ENCODE peak calls at places on chromosomes 12 and 14, in six cellular contexts. C is MM.1S, Q is HepG2, F is fibroblast of lung, E is hepatocyte, K is mesendoderm. H is an unnamed sample. For H3K79me2, the result is how much of the 10 kb centered on the place peaks cover.

GRCh38 chr14:65872536-65872935 is 460.0 kb downstream of the FUT8 start:
- DNase-seq in K (no peak), C (no peak), Q (no peak), E (no peak), F (peak), H (no peak)

GRCh38 chr12:57619434-57620244 is 8.4 kb downstream of the ARHGEF25 start:
- DNase-seq in F (no peak), Q (no peak), E (peak), K (peak), C (no peak), H (no peak)

GRCh38 chr14:54472291-54472690 is 16.5 kb downstream of the GMFB start:
- DNase-seq in K (peak), Q (no peak), C (no peak), F (no peak), E (no peak), H (no peak)

GRCh38 chr12:64452559-64453329 is 824 bp downstream of the TBK1 start:
- DNase-seq in C (peak), Q (peak), K (peak), F (peak), E (peak), H (peak)

GRCh38 chr12:114001731-114002340 is 35.7 kb upstream of the RBM19 start:
- DNase-seq in Q (no peak), F (no peak), E (no peak), C (no peak), K (no peak), H (no peak)

GRCh38 chr12:83945871-83946270 is 966.7 kb downstream of the SLC6A15 start:
- DNase-seq in K (no peak), Q (peak), F (peak), E (peak), C (no peak), H (no peak)

GRCh38 chr12:117699575-117699974 is 269.2 kb downstream of the KSR2 start:
- DNase-seq in K (no peak), F (peak), E (no peak), C (no peak), Q (no peak), H (no peak)

GRCh38 chr14:100731011-100731670 is 4.4 kb downstream of the DLK1 start:
- DNase-seq in Q (no peak), K (no peak), E (no peak), C (no peak), F (no peak), H (no peak)

GRCh38 chr12:121443911-121444841 is 44.3 kb downstream of the RNF34 start:
- DNase-seq in C (no peak), F (no peak), K (no peak), Q (no peak), E (no peak), H (no peak)

GRCh38 chr14:65356327-65356836 is 56.1 kb upstream of the FUT8 start:
- DNase-seq in E (peak), C (peak), Q (peak), K (peak), F (peak), H (no peak)

GRCh38 chr12:104620761-104621531 is 164.2 kb downstream of the CHST11 start:
- DNase-seq in C (no peak), K (peak), F (peak), Q (no peak), E (no peak), H (no peak)

GRCh38 chr14:67469954-67470353 is 18.6 kb downstream of the TMEM229B start:
- DNase-seq in K (no peak), Q (no peak), E (no peak), F (no peak), C (no peak), H (no peak)

GRCh38 chr12:67766370-67766769 is 117.8 kb downstream of the DYRK2 start:
- DNase-seq in Q (no peak), E (no peak), F (peak), C (no peak), K (peak), H (no peak)

GRCh38 chr12:49933793-49934192 is 16.7 kb upstream of the AQP2 start:
- DNase-seq in F (peak), Q (no peak), E (no peak), C (no peak), K (no peak), H (peak)

GRCh38 chr14:66955159-66955558 is 234.1 kb upstream of the GARIN2 start:
- DNase-seq in E (no peak), F (no peak), C (no peak), Q (no peak), K (no peak), H (no peak)

GRCh38 chr12:50971946-50972345 is 19.6 kb downstream of the HIGD1C start:
- DNase-seq in Q (no peak), F (no peak), C (no peak), E (no peak), K (no peak), H (no peak)

GRCh38 chr12:89494411-89495231 is 30.0 kb downstream of the GALNT4 start:
- DNase-seq in F (peak), K (no peak), E (no peak), Q (no peak), C (no peak), H (no peak)

GRCh38 chr12:47686645-47687240 is 19.1 kb downstream of the RPAP3 start:
- DNase-seq in Q (peak), K (peak), E (peak), C (peak), F (peak), H (peak)

GRCh38 chr14:62957562-62957961 is 87.7 kb downstream of the KCNH5 start:
- DNase-seq in C (no peak), F (peak), K (no peak), Q (no peak), E (peak), H (peak)

GRCh38 chr12:48296586-48297396 is 53.9 kb downstream of the ZNF641 start:
- DNase-seq in Q (no peak), F (peak), E (peak), K (peak), C (peak), H (no peak)

GRCh38 chr14:105249175-105250007 is 1.1 kb downstream of the BTBD6 start:
- DNase-seq in Q (no peak), F (peak), K (peak), C (no peak), E (no peak), H (no peak)

GRCh38 chr12:4046150-4046845 is 173.1 kb upstream of the PARP11 start:
- DNase-seq in K (no peak), E (no peak), C (no peak), F (no peak), Q (no peak), H (no peak)

GRCh38 chr12:117507547-117507946 is 146.1 kb upstream of the NOS1 start:
- DNase-seq in C (no peak), K (no peak), Q (no peak), E (no peak), F (no peak), H (no peak)

GRCh38 chr12:110475426-110475825 is 6.8 kb downstream of the FAM216A start:
- DNase-seq in K (no peak), F (no peak), C (no peak), E (no peak), Q (no peak), H (no peak)

GRCh38 chr12:10968765-10969456 is 17.8 kb downstream of the TAS2R50 start:
- DNase-seq in C (no peak), K (no peak), Q (no peak), E (no peak), F (peak), H (no peak)

GRCh38 chr14:69319911-69320310 is 60.0 kb downstream of the GALNT16 start:
- DNase-seq in Q (no peak), F (no peak), K (no peak), C (no peak), E (no peak), H (no peak)

GRCh38 chr14:32607399-32607798 is 278.3 kb downstream of the AKAP6 start:
- DNase-seq in K (no peak), F (peak), Q (no peak), E (no peak), C (no peak), H (no peak)

DNA sequence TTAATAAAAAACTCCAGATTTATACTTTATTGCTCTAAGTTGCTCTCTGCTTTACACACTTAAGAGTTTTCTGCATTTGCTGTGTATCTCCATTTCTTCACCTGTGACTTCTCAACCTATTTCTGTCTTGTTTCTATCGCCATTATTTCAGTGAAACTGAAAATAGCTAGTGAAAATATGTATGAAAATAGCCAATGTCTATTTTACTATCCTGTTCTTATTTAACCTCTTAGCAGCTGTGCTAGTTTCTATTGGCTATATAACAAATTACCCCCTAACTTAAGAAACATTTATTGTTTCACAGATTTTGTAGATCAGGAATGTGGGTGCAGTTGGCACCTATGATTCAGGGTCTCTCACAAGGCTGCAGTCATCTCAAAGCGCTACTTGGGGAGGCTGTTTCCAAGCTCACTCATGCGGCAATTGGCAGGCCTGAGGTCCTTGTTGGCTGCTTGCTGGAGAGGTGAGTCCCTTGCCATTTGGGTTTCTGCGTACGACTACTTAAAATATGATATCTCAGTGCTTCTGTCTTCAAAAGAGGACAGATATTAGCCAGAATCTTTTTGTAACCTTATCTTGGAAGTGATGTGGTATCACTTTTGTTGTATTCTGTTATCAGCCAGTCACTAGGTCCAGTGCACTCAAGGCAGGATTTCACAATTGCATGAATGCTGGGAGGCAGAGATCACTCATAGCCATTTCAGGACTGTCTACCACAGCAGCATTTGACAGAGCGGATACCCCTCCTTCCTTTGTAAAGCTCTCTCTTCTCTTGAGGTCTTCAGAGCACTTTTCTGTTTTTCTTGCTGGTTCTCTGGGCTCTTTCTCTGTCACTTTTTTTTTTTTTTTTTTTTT is 7.2 kb downstream of the ERC1 start:
- DNase-seq in F (no peak), C (peak), K (no peak), Q (peak), E (peak), H (peak)
- H3K79me2 ChIP-seq in F (half or more), C (half or more), K (under half), Q (half or more), E (half or more), H (under half)

DNA sequence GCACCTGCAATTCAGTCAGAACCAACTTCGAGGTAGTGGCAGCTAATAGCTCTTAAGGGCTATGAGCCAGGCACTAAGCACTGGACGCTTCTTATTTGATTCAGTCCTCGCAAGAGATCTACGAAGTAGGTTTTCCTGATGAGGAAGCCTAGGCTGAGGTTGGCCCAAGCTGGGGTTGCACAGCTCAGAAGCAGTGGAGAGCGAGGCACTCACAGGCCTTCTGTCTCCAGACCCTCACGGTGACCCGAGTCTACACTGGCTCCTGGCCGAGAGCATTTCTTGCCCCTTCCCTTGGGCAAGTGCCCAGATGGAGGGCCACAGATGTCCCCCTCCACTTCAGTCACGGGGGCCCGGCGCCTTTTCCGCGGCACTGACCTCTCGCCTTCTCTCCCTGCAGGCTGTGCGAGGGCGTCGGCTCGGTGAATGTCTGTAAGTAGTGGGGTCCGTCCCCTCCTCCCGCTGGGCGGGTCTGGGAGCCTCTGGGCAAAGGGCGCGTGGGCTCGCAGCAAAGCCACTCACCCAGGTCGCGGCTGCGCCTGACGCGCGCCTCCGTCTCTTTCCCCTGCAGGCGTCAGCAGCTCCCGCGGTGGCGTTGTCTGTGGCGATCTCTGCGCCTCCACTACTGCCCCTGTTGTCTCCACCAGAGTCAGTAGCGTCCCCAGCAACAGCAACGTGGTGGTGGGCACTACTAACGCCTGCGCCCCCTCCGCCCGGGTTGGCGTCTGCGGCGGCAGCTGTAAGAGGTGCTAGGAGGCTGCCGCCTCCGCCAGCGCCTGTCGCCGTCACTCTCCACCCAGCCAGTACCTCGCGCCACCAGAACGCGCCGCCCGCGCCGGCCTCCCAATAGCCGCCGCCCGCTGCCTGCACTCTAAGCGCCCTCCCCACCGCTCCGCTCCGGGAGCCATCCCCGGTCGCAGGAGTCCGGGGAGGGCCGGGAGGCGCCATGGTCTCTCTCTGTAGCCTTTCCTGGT is 13.1 kb downstream of the KRT83 start:
- DNase-seq in F (peak), K (peak), C (no peak), E (peak), Q (no peak), H (no peak)
- H3K4me2 ChIP-seq in F (peak), K (peak), C (no peak), E (peak), Q (peak), H (no peak)

GRCh38 chr14:23444314-23444713 is 8.9 kb upstream of the MYH7 start:
- DNase-seq in K (no peak), E (no peak), F (no peak), C (no peak), Q (no peak), H (no peak)
- H3K4me3 ChIP-seq in K (no peak), E (no peak), F (no peak), C (no peak), Q (no peak), H (no peak)

GRCh38 chr14:73878436-73878835 is 8.2 kb upstream of the ZNF410 start:
- DNase-seq in E (no peak), Q (no peak), C (no peak), F (peak), K (no peak), H (no peak)

GRCh38 chr14:73879027-73879426 is 7.6 kb upstream of the ZNF410 start:
- DNase-seq in K (no peak), E (no peak), Q (no peak), F (peak), C (no peak), H (no peak)

GRCh38 chr14:73870525-73871235 is 16.0 kb upstream of the ZNF410 start:
- DNase-seq in E (no peak), K (peak), F (no peak), Q (no peak), C (no peak), H (no peak)

GRCh38 chr14:73877790-73878189 is 8.9 kb upstream of the ZNF410 start:
- DNase-seq in E (no peak), C (no peak), F (no peak), K (no peak), Q (no peak), H (no peak)

GRCh38 chr14:73873660-73874059 is 13.0 kb upstream of the ZNF410 start:
- DNase-seq in E (no peak), C (no peak), F (no peak), Q (no peak), K (no peak), H (no peak)
- H3K79me2 ChIP-seq in E (under half), C (under half), F (under half), Q (under half), K (under half), H (under half)

GRCh38 chr12:14955876-14956811 is 5.3 kb downstream of the ARHGDIB start:
- DNase-seq in F (no peak), Q (no peak), K (no peak), C (peak), E (no peak), H (peak)
- H3K4me2 ChIP-seq in F (no peak), Q (no peak), K (no peak), C (peak), E (no peak), H (peak)

GRCh38 chr14:23433457-23433856 is 2.0 kb downstream of the MYH7 start:
- DNase-seq in F (no peak), C (no peak), Q (no peak), K (no peak), E (no peak), H (no peak)

GRCh38 chr14:23432102-23432925 is 3.1 kb downstream of the MYH7 start:
- DNase-seq in C (no peak), E (no peak), Q (no peak), K (no peak), F (no peak), H (no peak)

GRCh38 chr14:23431486-23431885 is 4.0 kb downstream of the MYH7 start:
- DNase-seq in F (no peak), Q (no peak), K (no peak), E (no peak), C (no peak), H (no peak)

GRCh38 chr14:23434488-23435219 is 806 bp downstream of the MYH7 start:
- DNase-seq in C (no peak), F (no peak), K (no peak), E (no peak), Q (no peak), H (no peak)

GRCh38 chr14:23432946-23433345 is 2.5 kb downstream of the MYH7 start:
- DNase-seq in C (no peak), F (no peak), Q (no peak), K (no peak), E (no peak), H (no peak)
- H3K4me3 ChIP-seq in C (no peak), F (no peak), Q (no peak), K (no peak), E (no peak), H (no peak)

GRCh38 chr14:51653096-51653814 is 1.5 kb downstream of the FRMD6 start:
- DNase-seq in K (peak), E (peak), Q (no peak), F (peak), C (peak), H (no peak)
- H3K79me2 ChIP-seq in K (under half), E (half or more), Q (under half), F (half or more), C (half or more), H (under half)

DNA sequence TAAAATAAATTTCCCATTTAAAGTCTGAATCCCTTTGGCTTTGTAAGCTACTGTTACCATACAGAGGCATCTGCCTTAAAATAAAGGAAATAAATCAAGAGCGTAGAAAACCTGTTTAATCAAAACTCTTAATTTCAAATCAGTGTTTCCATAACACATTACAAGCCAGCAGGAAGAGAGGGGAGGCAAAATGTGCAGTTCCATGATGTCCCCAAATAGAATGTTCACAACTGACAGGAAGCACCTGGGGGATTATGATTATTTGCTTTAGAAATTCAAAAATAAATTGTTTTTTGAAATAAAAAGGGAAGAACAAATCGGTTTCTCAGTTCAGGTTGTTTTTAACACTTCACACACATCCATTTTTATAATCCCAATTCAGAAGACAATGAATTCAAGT is 21.4 kb downstream of the SOCS2 start:
- DNase-seq in Q (no peak), C (peak), E (no peak), F (no peak), K (no peak), H (no peak)
- H3K4me2 ChIP-seq in Q (no peak), C (peak), E (no peak), F (peak), K (no peak), H (no peak)